ENCODE peak calls at places on chromosomes 13 and 19, in four cellular contexts. S is GM20000, H is B cell, I is NB4. O is an unnamed sample.

GRCh38 chr13:24027494-24027893 is 130.2 kb upstream of the C1QTNF9B start:
- DNase-seq in I (no peak), H (no peak), S (no peak), O (no peak)

GRCh38 chr19:6071103-6071485 is 39.2 kb downstream of the RFX2 start:
- DNase-seq in S (no peak), H (no peak), I (no peak), O (no peak)

GRCh38 chr13:34990399-34991224 is 48.5 kb downstream of the NBEA start:
- DNase-seq in S (no peak), H (no peak), I (no peak), O (no peak)

GRCh38 chr13:111114362-111115050 is 604 bp upstream of the ARHGEF7 start:
- DNase-seq in H (peak; percentile 71), S (peak; percentile 58), I (no peak), O (no peak)

GRCh38 chr13:77981191-77981925 is 62.7 kb upstream of the EDNRB start:
- DNase-seq in H (no peak), I (no peak), S (no peak), O (no peak)

GRCh38 chr13:73060251-73061160 is 1.7 kb downstream of the KLF5 start:
- DNase-seq in S (no peak), I (peak; percentile 17), H (peak; percentile 17), O (no peak)

GRCh38 chr19:13588953-13589833 is 82.9 kb upstream of the CACNA1A start:
- DNase-seq in H (peak; percentile 78), I (peak; percentile 72), S (peak; percentile 82), O (peak; percentile 79)

GRCh38 chr19:54517483-54517882 is 14.9 kb downstream of the LAIR2 start:
- DNase-seq in I (peak; percentile 65), S (peak; percentile 73), H (peak; percentile 63), O (peak; percentile 12)

GRCh38 chr13:49602005-49602404 is 16.6 kb upstream of the RCBTB1 start:
- DNase-seq in H (no peak), S (no peak), I (no peak), O (no peak)

GRCh38 chr13:30216111-30216510 is 91.2 kb downstream of the KATNAL1 start:
- DNase-seq in H (no peak), S (no peak), I (no peak), O (no peak)

GRCh38 chr13:42807866-42808265 is 26.5 kb downstream of the FAM216B start:
- DNase-seq in H (no peak), I (no peak), S (no peak), O (no peak)

GRCh38 chr19:28555317-28555716 is 657.6 kb downstream of the UQCRFS1 start:
- DNase-seq in S (no peak), H (no peak), I (no peak), O (no peak)

GRCh38 chr13:114226088-114226487 is 8.6 kb upstream of the CDC16 start:
- DNase-seq in H (no peak), S (no peak), I (peak; percentile 27), O (no peak)

GRCh38 chr19:12611361-12611699 is 610 bp downstream of the ZNF791 start:
- DNase-seq in H (no peak), S (peak; percentile 33), I (no peak), O (no peak)

GRCh38 chr13:30607908-30608307 is 9.8 kb upstream of the USPL1 start:
- DNase-seq in I (peak; percentile 59), H (peak; percentile 66), S (peak; percentile 68), O (peak; percentile 34)

GRCh38 chr19:19110410-19111137 is 27.7 kb downstream of the TMEM161A start:
- DNase-seq in I (no peak), S (peak; percentile 63), H (peak; percentile 72), O (no peak)

GRCh38 chr19:10289167-10289835 is 451 bp upstream of the ICAM5 start:
- DNase-seq in H (peak; percentile 73), I (peak; percentile 80), S (peak; percentile 68), O (peak; percentile 43)

GRCh38 chr13:112465251-112466131 is 89.3 kb downstream of the SPACA7 start:
- DNase-seq in H (no peak), S (no peak), I (no peak), O (no peak)

GRCh38 chr13:109145631-109146030 is 516.2 kb downstream of the MYO16 start:
- DNase-seq in S (peak; percentile 74), I (peak; percentile 82), H (peak; percentile 50), O (no peak)

GRCh38 chr19:8397746-8398721 is 7.9 kb downstream of the RAB11B start:
- DNase-seq in H (no peak), I (peak; percentile 50), S (no peak), O (no peak)

GRCh38 chr19:18419195-18419698 is at the start of gene SSBP4:
- DNase-seq in H (peak; percentile 99), S (peak; percentile 97), I (peak; percentile 84), O (peak; percentile 61)

GRCh38 chr19:43555185-43555770 is 20.0 kb downstream of the XRCC1 start:
- DNase-seq in H (peak; percentile 78), I (peak; percentile 77), S (peak; percentile 83), O (peak; percentile 78)

GRCh38 chr13:76928456-76928855 is 19.9 kb upstream of the ACOD1 start:
- DNase-seq in H (no peak), I (no peak), S (no peak), O (no peak)

GRCh38 chr13:98937911-98938381 is 39.9 kb downstream of the DOCK9 start:
- DNase-seq in I (no peak), H (no peak), S (no peak), O (no peak)

GRCh38 chr19:36245210-36246005 is 30.5 kb downstream of the ZNF146 start:
- DNase-seq in I (no peak), S (no peak), H (no peak), O (no peak)

GRCh38 chr13:95457294-95457693 is 95.2 kb upstream of the CLDN10 start:
- DNase-seq in H (no peak), S (peak; percentile 69), I (no peak), O (no peak)

GRCh38 chr13:113404723-113405471 is 41.0 kb upstream of the GRTP1 start:
- DNase-seq in I (no peak), H (no peak), S (no peak), O (no peak)

GRCh38 chr13:84896128-84896527 is 903.1 kb downstream of the SLITRK6 start:
- DNase-seq in S (peak; percentile 53), H (peak; percentile 18), I (peak; percentile 70), O (no peak)

GRCh38 chr19:4501691-4502090 is 16.6 kb downstream of the PLIN4 start:
- DNase-seq in I (no peak), S (no peak), H (no peak), O (no peak)

GRCh38 chr13:33610471-33611015 is 207.4 kb upstream of the RFC3 start:
- DNase-seq in H (no peak), S (no peak), I (peak; percentile 46), O (peak; percentile 31)

GRCh38 chr13:114256547-114256946 is 21.9 kb downstream of the CDC16 start:
- DNase-seq in S (no peak), I (peak; percentile 16), H (no peak), O (no peak)

GRCh38 chr19:28213476-28214082 is 999.4 kb downstream of the UQCRFS1 start:
- DNase-seq in H (no peak), I (peak; percentile 23), S (no peak), O (no peak)

GRCh38 chr13:21225082-21225481 is 48.6 kb downstream of the MRPL57 start:
- DNase-seq in I (no peak), S (no peak), H (no peak), O (no peak)

GRCh38 chr13:41658057-41658642 is 200.8 kb downstream of the RGCC start:
- DNase-seq in I (no peak), H (no peak), S (no peak), O (no peak)

GRCh38 chr13:93625536-93625935 is 398.9 kb downstream of the GPC6 start:
- DNase-seq in I (no peak), H (no peak), S (no peak), O (no peak)

GRCh38 chr19:23116802-23117571 is at the start of gene ZNF730:
- DNase-seq in I (peak; percentile 95), H (peak; percentile 73), S (peak; percentile 68), O (no peak)

GRCh38 chr19:6667114-6667627 is 2.8 kb downstream of the TNFSF14 start:
- DNase-seq in H (no peak), I (peak; percentile 66), S (no peak), O (peak; percentile 15)

GRCh38 chr19:6465006-6465405 is 935 bp downstream of the CRB3 start:
- DNase-seq in I (no peak), S (no peak), H (peak; percentile 28), O (no peak)

DNA sequence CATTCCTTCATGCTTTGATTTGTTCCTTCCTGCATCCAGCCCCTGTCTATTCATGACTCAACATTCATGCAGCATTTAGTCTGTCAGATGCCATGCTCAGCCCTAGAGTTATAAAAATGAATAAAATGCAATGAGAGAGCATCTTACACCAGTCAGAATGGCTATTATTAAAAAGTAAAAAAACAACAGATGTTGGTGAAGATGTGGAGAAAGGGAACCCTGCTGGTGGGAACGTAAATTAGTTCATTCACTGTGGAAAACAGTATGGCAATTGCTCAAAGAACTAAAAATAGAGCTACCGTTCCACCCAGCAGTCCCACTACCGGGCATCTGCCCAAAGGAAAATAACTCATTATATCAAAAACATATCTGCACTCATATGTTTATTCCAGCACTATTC is 70.0 kb upstream of the GTF3A start:
- DNase-seq in I (no peak), H (no peak), S (no peak), O (no peak)
- TF ChIP-seq CTCF in I (no peak), H (no peak), S (no peak), O (no peak)

DNA sequence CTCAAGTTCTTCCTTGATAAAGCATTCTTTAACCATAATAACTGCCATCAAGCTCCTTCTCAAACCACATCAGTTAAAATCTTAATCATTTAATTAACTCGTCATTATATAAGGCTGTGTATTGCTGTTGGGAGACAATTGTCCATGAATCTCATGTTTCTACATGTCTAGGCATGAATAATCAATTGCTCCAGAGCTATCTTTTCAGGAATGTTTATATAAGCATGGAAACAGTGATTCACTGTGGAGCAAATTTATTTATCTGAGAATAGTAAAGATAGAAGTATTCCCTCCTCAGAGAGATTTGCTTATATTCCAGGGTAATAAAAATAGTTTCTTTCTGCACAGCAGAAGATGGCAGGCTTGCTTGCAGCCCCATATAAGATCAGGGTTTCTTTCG is 71.1 kb downstream of the CBY2 start:
- DNase-seq in H (no peak), I (no peak), S (no peak), O (no peak)
- TF ChIP-seq CTCF in H (no peak), I (no peak), S (no peak), O (no peak)

GRCh38 chr19:48203794-48204628 is 33.5 kb downstream of the ZSWIM9 start:
- DNase-seq in S (peak; percentile 94), H (peak; percentile 89), I (peak; percentile 100), O (peak; percentile 84)
- TF ChIP-seq CTCF in S (no peak), H (no peak), I (peak; percentile 8), O (no peak)

DNA sequence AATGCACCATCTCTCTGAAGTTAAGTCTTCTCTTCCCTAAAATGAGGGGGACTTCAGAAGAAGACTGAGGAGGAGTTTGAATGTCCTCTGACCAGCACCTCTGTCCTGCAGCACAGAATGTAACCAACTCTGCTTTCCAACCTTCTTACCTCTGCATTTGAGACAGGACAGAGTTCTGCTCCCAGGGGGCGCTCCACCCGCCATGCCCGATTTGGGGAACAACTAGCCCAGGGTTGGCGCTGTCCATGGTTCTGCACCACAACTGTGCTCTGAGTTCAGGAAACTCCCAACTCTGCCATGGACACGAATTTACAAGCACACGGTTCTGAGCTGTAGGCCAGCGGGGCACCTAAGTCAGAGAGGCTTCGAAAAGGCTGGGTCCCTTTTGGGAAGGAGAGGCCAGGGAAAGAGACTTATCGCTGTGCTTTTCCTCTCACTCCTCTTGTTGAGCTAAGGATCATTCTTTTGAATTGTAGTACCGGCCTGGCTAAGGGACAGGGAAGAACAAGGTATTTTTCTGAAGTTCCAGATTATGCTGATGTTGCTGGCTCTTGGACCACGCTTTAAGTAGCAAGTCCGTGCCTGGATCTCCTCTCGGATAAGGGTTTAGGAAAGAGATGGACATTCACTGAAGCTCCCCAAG is 22.2 kb downstream of the SIGLEC5 start:
- DNase-seq in H (peak; percentile 41), I (peak; percentile 88), S (peak; percentile 60), O (no peak)
- TF ChIP-seq CTCF in H (peak; percentile 55), I (peak; percentile 86), S (peak; percentile 54), O (peak; percentile 26)